ENCODE peak calls at places on chromosomes 11 and 22, in ten cellular contexts. O is hepatocyte; H is nephron progenitor cell; M is kidney tubule cell; S is tibial nerve; Q is stimulated activated CD8-positive, alpha-beta memory T cell treated with anti-CD3 and anti-CD28 coated beads, Interleukin-7, amount 100 ng/mL, for 24 hours; C is kidney; J is tibial artery; G is uterus; Y is foreskin fibroblast. A is an unnamed sample.

GRCh38 chr11:107457205-107457557 is 444 bp downstream of the CWF19L2 start:
- DNase-seq in Y (peak), J (no peak), S (no peak), Q (no peak), M (peak), O (peak), G (no peak), H (peak), C (no peak), A (peak)

GRCh38 chr11:5684627-5685362 is at the start of gene TRIM5:
- DNase-seq in G (peak), C (peak), H (peak), J (peak), O (peak), S (peak), M (peak), Y (peak), Q (peak), A (peak)

GRCh38 chr11:121625784-121626506 is 173.2 kb upstream of the SORL1-AS1 start:
- DNase-seq in G (no peak), M (no peak), S (peak), Y (no peak), C (no peak), O (no peak), H (no peak), Q (no peak), J (peak), A (no peak)

GRCh38 chr11:10777806-10778205 is 26.8 kb downstream of the CTR9 start:
- DNase-seq in O (no peak), Y (peak), G (no peak), J (no peak), H (no peak), S (no peak), C (no peak), Q (no peak), M (no peak), A (peak)

GRCh38 chr11:125271436-125272064 is 107.0 kb downstream of the PKNOX2 start:
- DNase-seq in M (no peak), H (no peak), C (no peak), O (no peak), S (no peak), Y (no peak), Q (no peak), G (no peak), J (no peak), A (no peak)

GRCh38 chr11:102139081-102139498 is 28.8 kb downstream of the YAP1 start:
- DNase-seq in C (no peak), Y (peak), O (peak), G (peak), H (no peak), J (no peak), S (no peak), Q (no peak), M (peak), A (no peak)

GRCh38 chr22:38246692-38247091 is 26.1 kb downstream of the TMEM184B start:
- DNase-seq in Q (no peak), H (no peak), J (peak), O (no peak), G (peak), C (no peak), M (no peak), Y (no peak), S (peak), A (no peak)

GRCh38 chr11:10441652-10442503 is 13.2 kb upstream of the AMPD3 start:
- DNase-seq in O (no peak), J (no peak), Y (no peak), G (no peak), C (no peak), M (no peak), Q (no peak), H (no peak), S (no peak), A (no peak)

GRCh38 chr22:32539631-32540449 is 65.2 kb downstream of the FBXO7 start:
- DNase-seq in S (no peak), M (peak), O (peak), G (no peak), Y (no peak), H (no peak), C (no peak), J (no peak), Q (no peak), A (no peak)

GRCh38 chr11:12642040-12642439 is 32.2 kb upstream of the TEAD1 start:
- DNase-seq in Q (no peak), M (no peak), H (no peak), O (peak), S (no peak), G (no peak), C (no peak), J (no peak), Y (peak), A (no peak)

GRCh38 chr11:124961972-124962609 is 8.1 kb downstream of the CCDC15 start:
- DNase-seq in O (peak), G (no peak), M (peak), J (no peak), Y (peak), S (peak), C (no peak), Q (no peak), H (no peak), A (peak)

GRCh38 chr22:39311592-39312400 is 7.6 kb downstream of the RPL3 start:
- DNase-seq in G (no peak), Y (peak), H (no peak), M (peak), Q (no peak), J (no peak), O (no peak), C (no peak), S (no peak), A (no peak)

GRCh38 chr11:93330446-93330984 is at the start of gene DEUP1:
- DNase-seq in Y (peak), C (peak), M (peak), O (peak), H (peak), J (peak), S (no peak), G (peak), Q (no peak), A (no peak)

GRCh38 chr11:118622376-118623290 is 15.2 kb downstream of the PHLDB1 start:
- DNase-seq in M (peak), H (peak), J (no peak), G (no peak), O (no peak), S (no peak), Q (no peak), Y (peak), C (peak), A (no peak)

GRCh38 chr22:27752771-27753170 is 48.8 kb downstream of the MN1 start:
- DNase-seq in C (no peak), Y (peak), Q (no peak), H (no peak), O (peak), S (no peak), J (peak), G (peak), M (no peak), A (no peak)

GRCh38 chr11:61627831-61628753 is 47.2 kb upstream of the SYT7 start:
- DNase-seq in Y (peak), O (peak), M (peak), G (peak), Q (no peak), S (peak), J (peak), C (no peak), H (peak), A (no peak)

GRCh38 chr11:45021001-45021400 is 70.3 kb upstream of the TP53I11 start:
- DNase-seq in Y (no peak), S (peak), M (no peak), C (no peak), H (no peak), Q (no peak), J (peak), O (no peak), G (no peak), A (no peak)

GRCh38 chr11:134476435-134477021 is 64.5 kb upstream of the B3GAT1 start:
- DNase-seq in J (no peak), M (peak), Q (no peak), H (peak), Y (peak), C (no peak), G (no peak), O (peak), S (no peak), A (no peak)

GRCh38 chr22:26894766-26895485 is 237.5 kb downstream of the MIAT start:
- DNase-seq in G (no peak), Y (peak), Q (no peak), M (peak), J (peak), S (no peak), O (peak), H (no peak), C (no peak), A (no peak)

GRCh38 chr22:25845985-25846745 is 104.2 kb downstream of the MYO18B start:
- DNase-seq in Q (no peak), S (no peak), C (no peak), Y (no peak), G (no peak), O (no peak), H (no peak), J (no peak), M (peak), A (no peak)

GRCh38 chr22:26660961-26661578 is 3.7 kb downstream of the MIAT start:
- DNase-seq in M (peak), H (no peak), O (no peak), C (no peak), S (no peak), G (no peak), Q (no peak), Y (no peak), J (no peak), A (no peak)

GRCh38 chr11:10866893-10867331 is 9.1 kb upstream of the ZBED5 start:
- DNase-seq in J (no peak), C (no peak), M (peak), G (no peak), S (no peak), H (no peak), O (peak), Q (no peak), Y (peak), A (no peak)

GRCh38 chr11:68924073-68924925 is 20.6 kb downstream of the IGHMBP2 start:
- DNase-seq in S (no peak), Y (no peak), H (no peak), J (no peak), Q (no peak), M (no peak), O (no peak), C (peak), G (no peak), A (peak)

GRCh38 chr11:58784995-58785394 is 53.3 kb upstream of the GLYAT start:
- DNase-seq in G (no peak), H (no peak), J (no peak), Q (no peak), Y (no peak), O (no peak), S (no peak), C (no peak), M (no peak), A (no peak)

GRCh38 chr11:93743316-93743715 is 1.8 kb downstream of the C11orf54 start:
- DNase-seq in M (peak), G (no peak), S (no peak), Q (no peak), C (peak), J (no peak), Y (no peak), O (no peak), H (peak), A (no peak)

GRCh38 chr22:26586556-26587325 is 3.2 kb downstream of the TPST2 start:
- DNase-seq in O (no peak), C (peak), J (peak), H (no peak), S (no peak), Y (peak), G (no peak), M (no peak), Q (no peak), A (peak)

GRCh38 chr11:19777342-19778102 is 64.9 kb downstream of the NAV2 start:
- DNase-seq in J (no peak), G (no peak), M (peak), Y (peak), O (peak), S (no peak), Q (no peak), H (peak), C (no peak), A (no peak)

A was measured in GF-D8.